ENCODE peak calls at places on chromosomes 13 and 19, in five cellular contexts. B is natural killer cell, U is lung, A is tibial nerve, L is cardiac fibroblast. R is an unnamed sample.

GRCh38 chr13:109816979-109817275 is 30.5 kb upstream of the IRS2 start:
- DNase-seq in U (no peak), B (no peak), L (no peak), A (no peak), R (no peak)

GRCh38 chr19:6460099-6460884 is 700 bp upstream of the SLC25A23 start:
- DNase-seq in U (peak), A (peak), B (peak), L (peak), R (peak)

GRCh38 chr19:53549354-53549753 is 11.4 kb downstream of the ZNF331 start:
- DNase-seq in B (no peak), U (no peak), L (peak), A (no peak), R (no peak)

GRCh38 chr13:32600891-32601290 is 14.6 kb downstream of the PDS5B start:
- DNase-seq in B (no peak), A (no peak), U (no peak), L (no peak), R (no peak)

GRCh38 chr13:73618275-73618865 is 515.8 kb downstream of the KLF12 start:
- DNase-seq in U (no peak), B (no peak), A (no peak), L (no peak), R (no peak)

GRCh38 chr13:106243011-106243410 is 292.5 kb downstream of the EFNB2 start:
- DNase-seq in B (no peak), U (no peak), L (peak), A (no peak), R (no peak)

GRCh38 chr19:55156202-55157063 is 1.1 kb downstream of the TNNI3 start:
- DNase-seq in B (no peak), U (peak), L (no peak), A (no peak), R (peak)

GRCh38 chr13:90105881-90106496 is 1241.5 kb upstream of the MIR17HG start:
- DNase-seq in A (no peak), U (no peak), B (no peak), L (peak), R (no peak)

GRCh38 chr13:44048326-44048725 is 168.6 kb downstream of the LACC1 start:
- DNase-seq in A (no peak), U (no peak), L (peak), B (no peak), R (no peak)

GRCh38 chr13:93522486-93522885 is 295.9 kb downstream of the GPC6 start:
- DNase-seq in B (no peak), L (no peak), U (no peak), A (no peak), R (no peak)

GRCh38 chr19:10112037-10112751 is 701 bp downstream of the P2RY11 start:
- DNase-seq in B (peak), L (peak), U (no peak), A (no peak), R (no peak)

GRCh38 chr13:60226507-60226906 is 62.8 kb upstream of the DIAPH3 start:
- DNase-seq in B (no peak), L (peak), U (no peak), A (no peak), R (no peak)
- TF ChIP-seq CTCF in B (no peak), L (peak), U (no peak), A (no peak), R (no peak)

GRCh38 chr19:17932485-17933338 is at the start of gene CCDC124:
- DNase-seq in A (peak), U (peak), L (peak), B (peak), R (peak)
- TF ChIP-seq CTCF in A (peak), U (peak), L (peak), B (peak), R (peak)

DNA sequence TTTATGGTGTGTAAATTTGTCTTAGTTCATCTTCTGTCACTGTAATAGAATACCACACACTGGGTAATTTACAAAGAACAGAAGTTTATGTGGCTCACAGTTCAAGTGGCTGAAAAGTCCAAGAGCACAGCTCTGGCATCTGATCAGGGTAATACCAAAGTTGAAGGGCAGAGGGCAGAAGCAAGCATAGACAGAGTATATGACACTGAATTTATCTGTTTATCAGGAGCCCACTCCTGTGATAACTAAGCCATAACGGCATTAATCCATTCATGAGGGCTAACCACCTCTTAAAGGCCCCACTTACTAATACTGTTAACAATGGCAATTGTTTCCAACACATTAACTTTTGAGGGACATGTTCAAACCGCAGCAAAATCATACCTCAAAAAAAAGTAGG is 4.0 kb upstream of the RFXAP start:
- DNase-seq in A (no peak), B (no peak), U (no peak), L (peak), R (no peak)
- TF ChIP-seq CTCF in A (no peak), B (peak), U (no peak), L (peak), R (peak)

GRCh38 chr19:42092350-42092749 is 16.4 kb downstream of the ZNF574 start:
- DNase-seq in B (no peak), A (no peak), U (no peak), L (peak), R (no peak)
- TF ChIP-seq CTCF in B (peak), A (no peak), U (no peak), L (peak), R (no peak)

GRCh38 chr19:3548594-3548993 is 8.8 kb downstream of the MFSD12 start:
- DNase-seq in U (no peak), B (no peak), L (no peak), A (no peak), R (no peak)

GRCh38 chr19:3546119-3546518 is 7.1 kb downstream of the TEKTIP1 start:
- DNase-seq in L (no peak), U (no peak), A (no peak), B (no peak), R (no peak)

GRCh38 chr19:3547767-3548282 is 8.9 kb downstream of the TEKTIP1 start:
- DNase-seq in B (no peak), U (no peak), L (no peak), A (no peak), R (no peak)

GRCh38 chr19:3545669-3546034 is 6.7 kb downstream of the TEKTIP1 start:
- DNase-seq in L (no peak), U (no peak), B (no peak), A (no peak), R (no peak)

GRCh38 chr19:3547301-3547731 is 8.3 kb downstream of the TEKTIP1 start:
- DNase-seq in B (no peak), L (no peak), A (no peak), U (no peak), R (no peak)
- TF ChIP-seq CTCF in B (peak), L (peak), A (peak), U (no peak), R (no peak)

GRCh38 chr19:58213075-58213369 is 15.7 kb upstream of the ZNF544 start:
- DNase-seq in B (no peak), U (no peak), L (no peak), A (no peak), R (no peak)

GRCh38 chr19:58217607-58218391 is 10.9 kb upstream of the ZNF544 start:
- DNase-seq in A (no peak), L (no peak), U (no peak), B (no peak), R (no peak)

GRCh38 chr19:58217069-58217481 is 11.6 kb upstream of the ZNF544 start:
- DNase-seq in A (no peak), U (no peak), L (no peak), B (no peak), R (no peak)

GRCh38 chr19:58218899-58219298 is 9.8 kb upstream of the ZNF544 start:
- DNase-seq in B (no peak), L (peak), A (no peak), U (no peak), R (no peak)
- TF ChIP-seq CTCF in B (no peak), L (peak), A (no peak), U (no peak), R (peak)

GRCh38 chr19:40702337-40703012 is 12.0 kb upstream of the NUMBL start:
- DNase-seq in U (no peak), A (no peak), B (no peak), L (no peak), R (no peak)
- TF ChIP-seq CTCF in U (no peak), A (peak), B (no peak), L (peak), R (no peak)